ENCODE peak calls at places on chromosomes 1 and 21, in ten cellular contexts. Q is EL, V is cardiac muscle cell, O is cerebellar cortex, G is T-helper 17 cell, I is GM03348, A is HL-60, T is psoas muscle, B is NCI-H1105, K is Calu3. U is an unnamed sample.

GRCh38 chr1:229003233-229004031 is 267.5 kb upstream of the RAB4A start:
- DNase-seq in G (no peak), T (no peak), O (peak), A (no peak), B (no peak), V (peak), K (no peak), I (no peak), Q (no peak), U (no peak)

GRCh38 chr1:103547840-103548239 is 22.3 kb downstream of the RNPC3 start:
- DNase-seq in T (no peak), I (no peak), Q (no peak), O (no peak), V (no peak), K (no peak), A (no peak), G (no peak), B (no peak), U (no peak)

GRCh38 chr1:224922404-224923164 is 6.9 kb upstream of the DNAH14 start:
- DNase-seq in V (peak), G (no peak), A (no peak), Q (peak), T (no peak), O (peak), K (peak), B (peak), I (peak), U (no peak)

GRCh38 chr1:156191292-156191954 is 2.5 kb upstream of the SLC25A44 start:
- DNase-seq in K (no peak), G (no peak), T (no peak), A (no peak), B (no peak), O (no peak), I (no peak), V (no peak), Q (no peak), U (no peak)

GRCh38 chr1:54287176-54287650 is 87.2 kb downstream of the MRPL37 start:
- DNase-seq in B (no peak), Q (peak), V (peak), A (no peak), I (peak), K (peak), T (peak), O (no peak), G (no peak), U (no peak)

GRCh38 chr1:180815188-180815587 is 97.5 kb upstream of the KIAA1614 start:
- DNase-seq in I (no peak), B (peak), O (no peak), K (no peak), V (no peak), Q (no peak), G (no peak), T (no peak), A (no peak), U (no peak)

GRCh38 chr1:155179107-155180031 is 5.7 kb downstream of the TRIM46 start:
- DNase-seq in B (no peak), A (no peak), K (no peak), I (no peak), T (no peak), Q (no peak), O (no peak), G (no peak), V (no peak), U (no peak)

GRCh38 chr21:24671901-24672300 is 935.4 kb downstream of the MRPL39 start:
- DNase-seq in T (no peak), A (no peak), G (no peak), Q (no peak), O (no peak), B (no peak), I (no peak), K (no peak), V (no peak), U (no peak)

GRCh38 chr1:200892958-200893357 is 1.7 kb upstream of the INAVA start:
- DNase-seq in G (no peak), Q (no peak), K (no peak), A (no peak), I (no peak), T (no peak), O (no peak), B (no peak), V (no peak), U (no peak)

GRCh38 chr1:181112071-181112929 is 23.8 kb downstream of the IER5 start:
- DNase-seq in I (peak), O (no peak), K (peak), G (no peak), Q (peak), A (peak), T (peak), V (peak), B (no peak), U (no peak)

GRCh38 chr1:235455097-235455496 is 49.2 kb downstream of the B3GALNT2 start:
- DNase-seq in I (no peak), B (no peak), K (no peak), Q (no peak), O (no peak), G (no peak), T (no peak), A (no peak), V (no peak), U (no peak)

GRCh38 chr1:198261886-198262285 is 105.1 kb downstream of the NEK7 start:
- DNase-seq in V (no peak), Q (no peak), T (no peak), I (no peak), A (no peak), G (no peak), B (no peak), O (no peak), K (no peak), U (no peak)

GRCh38 chr1:223860051-223860559 is 14.4 kb upstream of the TP53BP2 start:
- DNase-seq in O (peak), V (no peak), G (no peak), K (no peak), I (no peak), A (no peak), Q (no peak), B (no peak), T (no peak), U (no peak)

GRCh38 chr1:18109058-18109755 is 1.6 kb downstream of the IGSF21 start:
- DNase-seq in I (no peak), V (no peak), O (peak), T (no peak), A (no peak), B (peak), K (no peak), Q (no peak), G (no peak), U (no peak)

GRCh38 chr21:40340357-40340756 is 473.1 kb downstream of the PCP4 start:
- DNase-seq in K (no peak), A (no peak), Q (no peak), T (no peak), O (no peak), V (no peak), I (no peak), G (no peak), B (no peak), U (no peak)

GRCh38 chr21:27034796-27035195 is 67.9 kb upstream of the ADAMTS5 start:
- DNase-seq in T (no peak), K (no peak), O (peak), I (no peak), G (no peak), A (no peak), B (no peak), Q (no peak), V (no peak), U (no peak)

GRCh38 chr1:160258177-160258798 is 4.1 kb downstream of the DCAF8 start:
- DNase-seq in A (no peak), I (no peak), B (no peak), Q (no peak), V (no peak), T (no peak), K (no peak), G (no peak), O (no peak), U (no peak)

GRCh38 chr1:109389638-109390341 is 7.9 kb downstream of the SORT1 start:
- DNase-seq in V (no peak), A (no peak), K (no peak), G (no peak), O (no peak), B (no peak), Q (no peak), I (no peak), T (no peak), U (no peak)

GRCh38 chr1:205570173-205570501 is 61.7 kb downstream of the ELK4 start:
- DNase-seq in V (no peak), G (no peak), O (no peak), Q (no peak), T (no peak), I (no peak), K (no peak), B (no peak), A (no peak), U (no peak)

GRCh38 chr1:228735871-228736586 is 750 bp downstream of the RHOU start:
- DNase-seq in V (peak), Q (peak), A (no peak), T (peak), G (no peak), O (no peak), B (no peak), I (peak), K (peak), U (peak)

GRCh38 chr1:78419309-78419708 is 71.5 kb upstream of the PTGFR start:
- DNase-seq in K (no peak), O (no peak), T (no peak), V (no peak), Q (peak), A (no peak), I (peak), B (no peak), G (no peak), U (no peak)

GRCh38 chr1:186605762-186606350 is 74.4 kb downstream of the PTGS2 start:
- DNase-seq in T (no peak), K (peak), A (no peak), O (peak), Q (peak), V (peak), B (peak), G (no peak), I (peak), U (no peak)

GRCh38 chr1:81827942-81828341 is 27.2 kb downstream of the ADGRL2 start:
- DNase-seq in A (no peak), K (no peak), I (no peak), G (no peak), O (no peak), V (no peak), B (peak), Q (no peak), T (no peak), U (no peak)

GRCh38 chr1:65729308-65729707 is 63.4 kb upstream of the PDE4B start:
- DNase-seq in Q (no peak), G (no peak), O (no peak), T (no peak), K (no peak), A (no peak), B (no peak), I (no peak), V (no peak), U (no peak)

GRCh38 chr21:16742116-16742515 is 770.7 kb upstream of the CXADR start:
- DNase-seq in Q (no peak), I (no peak), T (peak), K (no peak), A (no peak), G (no peak), B (no peak), V (peak), O (peak), U (no peak)

GRCh38 chr1:231856426-231856825 is 229.8 kb downstream of the DISC1 start:
- DNase-seq in Q (no peak), G (no peak), O (no peak), K (no peak), A (no peak), T (no peak), I (no peak), B (no peak), V (no peak), U (no peak)